ENCODE peak calls at places on chromosomes 16 and 17, in ten cellular contexts. V is dermis microvascular lymphatic vessel endothelial cell; P is H7; Y is lower leg skin; I is effector memory CD8-positive, alpha-beta T cell; B is AG04449; A is activated naive CD4-positive, alpha-beta T cell; F is amniotic epithelial cell; L is memory B cell; O is left lung. U is an unnamed sample.

GRCh38 chr16:12318661-12319463 is 342.3 kb downstream of the SNX29 start:
- DNase-seq in F (peak; percentile 38), P (no peak), L (no peak), I (no peak), Y (no peak), A (no peak), O (no peak), V (no peak), B (no peak), U (no peak)

GRCh38 chr16:30664616-30665109 is 6.4 kb downstream of the FBRS start:
- DNase-seq in F (no peak), Y (no peak), B (no peak), V (no peak), P (peak; percentile 56), L (no peak), O (no peak), I (no peak), A (no peak), U (no peak)

GRCh38 chr17:13634001-13634400 is 32.3 kb upstream of the HS3ST3A1 start:
- DNase-seq in V (no peak), O (no peak), F (peak; percentile 55), A (no peak), L (no peak), I (no peak), B (no peak), Y (no peak), P (no peak), U (no peak)

GRCh38 chr16:4309833-4310266 is 6.0 kb upstream of the GLIS2 start:
- DNase-seq in I (peak; percentile 47), A (no peak), O (peak; percentile 89), P (peak; percentile 93), F (peak; percentile 84), Y (no peak), L (peak; percentile 73), B (no peak), V (no peak), U (peak; percentile 95)

GRCh38 chr17:56785997-56786680 is 47.6 kb downstream of the C17orf67 start:
- DNase-seq in L (no peak), V (no peak), F (no peak), Y (no peak), O (no peak), P (no peak), B (no peak), I (no peak), A (no peak), U (no peak)

GRCh38 chr16:74775255-74775654 is 635 bp upstream of the FA2H start:
- DNase-seq in V (no peak), B (no peak), P (no peak), L (no peak), O (no peak), F (no peak), Y (no peak), A (no peak), I (no peak), U (no peak)

GRCh38 chr17:40322417-40323315 is 13.7 kb downstream of the RARA start:
- DNase-seq in A (peak; percentile 61), B (no peak), V (peak; percentile 95), I (peak; percentile 97), Y (no peak), O (peak; percentile 90), L (peak; percentile 91), F (peak; percentile 64), P (peak; percentile 75), U (peak; percentile 97)

GRCh38 chr16:1279945-1280589 is 24.2 kb downstream of the TPSD1 start:
- DNase-seq in I (no peak), B (no peak), V (no peak), P (peak; percentile 65), A (no peak), O (no peak), L (no peak), F (no peak), Y (no peak), U (no peak)

GRCh38 chr17:38907930-38908675 is 17.3 kb upstream of the LASP1NB start:
- DNase-seq in F (no peak), I (no peak), L (no peak), B (no peak), A (no peak), P (peak; percentile 59), Y (no peak), O (peak; percentile 63), V (no peak), U (no peak)

GRCh38 chr17:35931794-35932419 is 1.3 kb upstream of the RDM1 start:
- DNase-seq in F (peak; percentile 8), V (no peak), I (no peak), Y (no peak), O (no peak), P (no peak), A (no peak), L (no peak), B (no peak), U (peak; percentile 10)

GRCh38 chr16:31496670-31497069 is 11.5 kb downstream of the RUSF1 start:
- DNase-seq in V (no peak), P (no peak), F (no peak), I (no peak), Y (no peak), L (no peak), A (no peak), O (peak; percentile 81), B (no peak), U (no peak)

GRCh38 chr16:12781777-12782176 is 21.9 kb downstream of the CPPED1 start:
- DNase-seq in P (no peak), B (no peak), V (no peak), Y (no peak), F (no peak), I (peak; percentile 4), O (no peak), A (no peak), L (no peak), U (no peak)